ENCODE peak calls at places on chromosome 5, in six cellular contexts. One of them, this sample, is unnamed.
A peak's percentile ranks its signal among the peaks of the same experiment; 100 is the strongest.

GRCh38 chr5:153718713-153719112 is 228.2 kb downstream of the GRIA1 start:
- DNase-seq in heart right ventricle: no peak
- DNase-seq in lower lobe of right lung: no peak
- DNase-seq in spleen: no peak
- DNase-seq in pancreas: no peak
- DNase-seq in endothelial cell of umbilical vein: no peak
- DNase-seq in this sample: no peak

GRCh38 chr5:112413611-112414010 is 5.5 kb downstream of the EPB41L4A start:
- DNase-seq in heart right ventricle: no peak
- DNase-seq in lower lobe of right lung: no peak
- DNase-seq in spleen: no peak
- DNase-seq in pancreas: no peak
- DNase-seq in endothelial cell of umbilical vein: no peak
- DNase-seq in this sample: no peak

GRCh38 chr5:55231029-55231475 is 2.4 kb downstream of the CCNO start:
- DNase-seq in heart right ventricle: no peak
- DNase-seq in lower lobe of right lung: peak; percentile 39
- DNase-seq in spleen: no peak
- DNase-seq in pancreas: no peak
- DNase-seq in endothelial cell of umbilical vein: no peak
- DNase-seq in this sample: no peak

GRCh38 chr5:136016945-136017530 is 11.8 kb upstream of the TGFBI start:
- DNase-seq in heart right ventricle: no peak
- DNase-seq in lower lobe of right lung: no peak
- DNase-seq in spleen: no peak
- DNase-seq in pancreas: no peak
- DNase-seq in endothelial cell of umbilical vein: peak; percentile 45
- DNase-seq in this sample: no peak

GRCh38 chr5:135065306-135066265 is 31.6 kb upstream of the PITX1 start:
- DNase-seq in heart right ventricle: no peak
- DNase-seq in lower lobe of right lung: no peak
- DNase-seq in spleen: peak; percentile 66
- DNase-seq in pancreas: no peak
- DNase-seq in endothelial cell of umbilical vein: no peak
- DNase-seq in this sample: no peak

GRCh38 chr5:75522542-75522941 is 10.9 kb downstream of the POLK start:
- DNase-seq in heart right ventricle: no peak
- DNase-seq in lower lobe of right lung: no peak
- DNase-seq in spleen: no peak
- DNase-seq in pancreas: no peak
- DNase-seq in endothelial cell of umbilical vein: no peak
- DNase-seq in this sample: no peak

GRCh38 chr5:61298580-61298979 is 33.5 kb upstream of the ZSWIM6 start:
- DNase-seq in heart right ventricle: no peak
- DNase-seq in lower lobe of right lung: no peak
- DNase-seq in spleen: no peak
- DNase-seq in pancreas: peak; percentile 54
- DNase-seq in endothelial cell of umbilical vein: peak; percentile 64
- DNase-seq in this sample: no peak

GRCh38 chr5:154698681-154699275 is 56.4 kb upstream of the LARP1 start:
- DNase-seq in heart right ventricle: no peak
- DNase-seq in lower lobe of right lung: no peak
- DNase-seq in spleen: no peak
- DNase-seq in pancreas: no peak
- DNase-seq in endothelial cell of umbilical vein: no peak
- DNase-seq in this sample: no peak

GRCh38 chr5:161001604-161002003 is 149.6 kb upstream of the ATP10B start:
- DNase-seq in heart right ventricle: no peak
- DNase-seq in lower lobe of right lung: no peak
- DNase-seq in spleen: no peak
- DNase-seq in pancreas: no peak
- DNase-seq in endothelial cell of umbilical vein: no peak
- DNase-seq in this sample: no peak

GRCh38 chr5:37739817-37740261 is 100.0 kb downstream of the GDNF start:
- DNase-seq in heart right ventricle: no peak
- DNase-seq in lower lobe of right lung: no peak
- DNase-seq in spleen: no peak
- DNase-seq in pancreas: no peak
- DNase-seq in endothelial cell of umbilical vein: no peak
- DNase-seq in this sample: no peak

GRCh38 chr5:111748304-111748763 is 8.7 kb downstream of the NREP start:
- DNase-seq in heart right ventricle: no peak
- DNase-seq in lower lobe of right lung: no peak
- DNase-seq in spleen: no peak
- DNase-seq in pancreas: no peak
- DNase-seq in endothelial cell of umbilical vein: peak; percentile 95
- DNase-seq in this sample: no peak

GRCh38 chr5:54873696-54874095 is 111.7 kb downstream of the ESM1 start:
- DNase-seq in heart right ventricle: no peak
- DNase-seq in lower lobe of right lung: no peak
- DNase-seq in spleen: no peak
- DNase-seq in pancreas: no peak
- DNase-seq in endothelial cell of umbilical vein: peak; percentile 60
- DNase-seq in this sample: no peak

GRCh38 chr5:151205411-151205810 is 18.5 kb downstream of the CCDC69 start:
- DNase-seq in heart right ventricle: no peak
- DNase-seq in lower lobe of right lung: no peak
- DNase-seq in spleen: no peak
- DNase-seq in pancreas: peak; percentile 11
- DNase-seq in endothelial cell of umbilical vein: no peak
- DNase-seq in this sample: no peak

GRCh38 chr5:135491552-135492318 is 39.6 kb upstream of the TIFAB start:
- DNase-seq in heart right ventricle: no peak
- DNase-seq in lower lobe of right lung: peak; percentile 60
- DNase-seq in spleen: no peak
- DNase-seq in pancreas: no peak
- DNase-seq in endothelial cell of umbilical vein: no peak
- DNase-seq in this sample: no peak

GRCh38 chr5:135071311-135071710 is 37.3 kb upstream of the PITX1 start:
- DNase-seq in heart right ventricle: no peak
- DNase-seq in lower lobe of right lung: no peak
- DNase-seq in spleen: peak; percentile 62
- DNase-seq in pancreas: no peak
- DNase-seq in endothelial cell of umbilical vein: no peak
- DNase-seq in this sample: no peak

DNA sequence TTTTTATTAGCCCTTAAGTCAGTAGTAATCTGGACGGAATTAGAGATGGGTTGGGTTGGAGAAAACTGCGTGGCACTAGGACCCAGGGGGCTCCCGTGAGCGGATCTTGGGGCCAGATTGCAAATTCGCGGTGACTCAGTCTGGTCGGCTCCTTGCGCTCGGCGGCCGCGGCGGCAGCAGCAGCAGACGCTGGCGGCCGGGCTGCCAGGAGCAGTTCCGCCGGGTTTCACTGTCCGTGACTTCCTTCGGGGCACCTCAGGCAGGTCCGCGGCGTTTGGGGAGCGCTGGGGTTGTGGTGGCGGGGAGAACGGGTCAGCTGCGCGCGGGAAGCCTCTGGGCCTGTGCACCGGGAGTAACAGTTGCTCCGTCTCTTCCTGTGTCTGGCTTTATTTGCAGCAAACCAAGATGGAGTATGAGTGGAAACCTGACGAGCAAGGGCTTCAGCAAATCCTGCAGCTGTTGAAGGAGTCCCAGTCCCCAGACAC is 31.6 kb downstream of the TNPO1 start:
- DNase-seq in heart right ventricle: peak; percentile 86
- DNase-seq in lower lobe of right lung: peak; percentile 92
- DNase-seq in spleen: peak; percentile 97
- DNase-seq in pancreas: peak; percentile 91
- DNase-seq in endothelial cell of umbilical vein: peak; percentile 93
- DNase-seq in this sample: peak; percentile 86
- H3K4me1 ChIP-seq in heart right ventricle: peaks cover 67% of the 10 kb centered on the region
- H3K4me1 ChIP-seq in lower lobe of right lung: peaks cover 58% of the 10 kb centered on the region
- H3K4me1 ChIP-seq in spleen: peaks cover 43% of the 10 kb centered on the region
- H3K4me1 ChIP-seq in pancreas: peaks cover 7% of the 10 kb centered on the region
- H3K4me1 ChIP-seq in endothelial cell of umbilical vein: peaks cover 58% of the 10 kb centered on the region
- H3K4me1 ChIP-seq in this sample: peaks cover 8% of the 10 kb centered on the region

DNA sequence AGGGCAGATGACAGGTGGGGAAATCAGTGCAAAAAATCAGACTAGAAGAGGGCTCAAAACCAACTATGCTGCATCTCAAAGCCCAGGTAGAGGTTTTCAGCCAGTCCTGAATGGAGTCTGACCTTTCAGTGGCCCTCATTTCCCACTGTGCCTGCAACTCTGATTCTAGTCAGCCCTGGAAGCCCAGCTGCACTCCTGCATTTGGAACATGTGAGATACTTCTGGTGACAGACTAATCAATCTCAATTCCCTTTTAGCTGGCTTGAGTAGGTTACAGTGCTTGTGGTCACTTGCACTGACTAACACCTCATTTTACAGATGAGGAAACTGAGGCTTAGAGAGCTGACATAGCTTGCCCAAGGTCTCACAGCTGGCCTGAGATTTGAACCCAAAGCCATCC is 7.9 kb upstream of the ACSL6 start:
- DNase-seq in heart right ventricle: no peak
- DNase-seq in lower lobe of right lung: no peak
- DNase-seq in spleen: no peak
- DNase-seq in pancreas: no peak
- DNase-seq in endothelial cell of umbilical vein: no peak
- DNase-seq in this sample: no peak
- H3K27me3 ChIP-seq in heart right ventricle: peaks cover 21% of the 10 kb centered on the region
- H3K27me3 ChIP-seq in lower lobe of right lung: peaks cover 11% of the 10 kb centered on the region
- H3K27me3 ChIP-seq in spleen: peaks cover 12% of the 10 kb centered on the region
- H3K27me3 ChIP-seq in pancreas: no peaks in the 10 kb centered on the region
- H3K27me3 ChIP-seq in endothelial cell of umbilical vein: peaks cover 13% of the 10 kb centered on the region
- H3K27me3 ChIP-seq in this sample: no peaks in the 10 kb centered on the region

GRCh38 chr5:142827934-142828576 is 57.9 kb downstream of the ARHGAP26 start:
- DNase-seq in heart right ventricle: no peak
- DNase-seq in lower lobe of right lung: no peak
- DNase-seq in spleen: no peak
- DNase-seq in pancreas: no peak
- DNase-seq in endothelial cell of umbilical vein: no peak
- DNase-seq in this sample: no peak
- H3K4me1 ChIP-seq in heart right ventricle: peaks cover 78% of the 10 kb centered on the region
- H3K4me1 ChIP-seq in lower lobe of right lung: peaks cover 41% of the 10 kb centered on the region
- H3K4me1 ChIP-seq in spleen: peaks cover 5% of the 10 kb centered on the region
- H3K4me1 ChIP-seq in pancreas: no peaks in the 10 kb centered on the region
- H3K4me1 ChIP-seq in endothelial cell of umbilical vein: peaks cover 65% of the 10 kb centered on the region
- H3K4me1 ChIP-seq in this sample: no peaks in the 10 kb centered on the region

GRCh38 chr5:142808778-142809606 is 38.8 kb downstream of the ARHGAP26 start:
- DNase-seq in heart right ventricle: no peak
- DNase-seq in lower lobe of right lung: no peak
- DNase-seq in spleen: no peak
- DNase-seq in pancreas: no peak
- DNase-seq in endothelial cell of umbilical vein: no peak
- DNase-seq in this sample: no peak
- H3K27me3 ChIP-seq in heart right ventricle: no peaks in the 10 kb centered on the region
- H3K27me3 ChIP-seq in lower lobe of right lung: no peaks in the 10 kb centered on the region
- H3K27me3 ChIP-seq in spleen: no peaks in the 10 kb centered on the region
- H3K27me3 ChIP-seq in pancreas: no peaks in the 10 kb centered on the region
- H3K27me3 ChIP-seq in endothelial cell of umbilical vein: no peaks in the 10 kb centered on the region
- H3K27me3 ChIP-seq in this sample: no peaks in the 10 kb centered on the region

DNA sequence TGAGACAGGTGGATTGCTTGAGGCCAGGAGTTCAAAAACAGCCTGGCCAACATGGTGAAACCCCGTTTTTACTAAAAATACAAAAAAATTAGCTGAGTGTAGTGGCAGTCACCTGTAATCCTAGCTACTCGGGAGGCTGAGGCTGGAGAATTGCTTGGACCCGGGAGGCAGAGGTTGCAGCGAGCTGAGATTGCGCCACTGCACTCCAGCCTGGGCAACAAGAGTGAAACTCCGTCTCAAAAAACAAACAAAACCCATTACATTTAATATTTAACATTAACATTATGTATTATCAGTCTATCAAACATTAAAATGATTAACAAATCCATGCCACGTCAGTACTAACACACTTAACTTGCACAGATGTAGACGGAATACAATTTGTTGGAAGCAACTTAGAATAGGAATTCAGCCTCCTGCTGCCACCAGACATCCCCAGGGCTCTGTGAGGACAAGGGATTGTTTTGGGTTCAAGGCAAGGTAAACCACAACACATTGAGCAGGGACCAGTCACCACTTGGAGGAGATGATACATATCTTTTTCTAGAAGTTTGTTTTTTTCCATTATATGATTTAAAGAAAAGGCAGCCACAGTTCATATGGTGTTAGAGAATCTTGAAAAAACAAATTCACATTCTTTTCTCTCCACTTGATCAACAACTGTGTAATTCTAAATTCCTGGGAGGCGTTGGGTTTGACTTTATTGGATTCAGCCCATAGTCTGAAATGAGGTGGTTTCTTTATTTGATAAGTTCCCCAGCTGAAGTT is 104.1 kb upstream of the BASP1 start:
- DNase-seq in heart right ventricle: no peak
- DNase-seq in lower lobe of right lung: no peak
- DNase-seq in spleen: no peak
- DNase-seq in pancreas: no peak
- DNase-seq in endothelial cell of umbilical vein: no peak
- DNase-seq in this sample: no peak
- H3K4me1 ChIP-seq in heart right ventricle: peaks cover 12% of the 10 kb centered on the region
- H3K4me1 ChIP-seq in lower lobe of right lung: peaks cover 20% of the 10 kb centered on the region
- H3K4me1 ChIP-seq in spleen: no peaks in the 10 kb centered on the region
- H3K4me1 ChIP-seq in pancreas: no peaks in the 10 kb centered on the region
- H3K4me1 ChIP-seq in endothelial cell of umbilical vein: peaks cover 19% of the 10 kb centered on the region
- H3K4me1 ChIP-seq in this sample: peaks cover 3% of the 10 kb centered on the region

GRCh38 chr5:169697976-169698375 is 60.9 kb downstream of the DOCK2 start:
- DNase-seq in heart right ventricle: no peak
- DNase-seq in lower lobe of right lung: no peak
- DNase-seq in spleen: no peak
- DNase-seq in pancreas: no peak
- DNase-seq in endothelial cell of umbilical vein: no peak
- DNase-seq in this sample: no peak
- H3K27me3 ChIP-seq in heart right ventricle: no peaks in the 10 kb centered on the region
- H3K27me3 ChIP-seq in lower lobe of right lung: no peaks in the 10 kb centered on the region
- H3K27me3 ChIP-seq in spleen: no peaks in the 10 kb centered on the region
- H3K27me3 ChIP-seq in pancreas: no peaks in the 10 kb centered on the region
- H3K27me3 ChIP-seq in endothelial cell of umbilical vein: no peaks in the 10 kb centered on the region
- H3K27me3 ChIP-seq in this sample: no peaks in the 10 kb centered on the region

DNA sequence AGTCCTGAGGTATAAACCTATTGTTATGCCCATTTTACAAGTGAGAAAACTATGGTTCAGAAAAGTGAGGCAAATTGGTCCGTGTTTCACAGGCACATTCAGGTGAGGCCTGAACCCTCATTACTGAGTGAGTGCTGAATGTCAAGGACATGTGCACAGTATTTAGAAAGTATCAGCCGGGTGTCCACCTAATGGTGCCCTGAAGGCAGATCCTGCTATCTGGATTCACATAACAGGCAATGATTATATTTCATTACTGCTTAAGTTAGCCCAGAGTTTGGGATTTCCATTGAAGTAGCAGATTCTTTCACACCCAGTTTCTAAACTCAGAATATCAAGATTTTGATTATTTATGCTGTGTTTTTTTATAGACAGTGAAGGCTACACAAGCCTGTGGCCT is 142.7 kb downstream of the LHFPL2 start:
- DNase-seq in heart right ventricle: no peak
- DNase-seq in lower lobe of right lung: no peak
- DNase-seq in spleen: no peak
- DNase-seq in pancreas: no peak
- DNase-seq in endothelial cell of umbilical vein: no peak
- DNase-seq in this sample: no peak
- H3K4me1 ChIP-seq in heart right ventricle: peaks cover 79% of the 10 kb centered on the region
- H3K4me1 ChIP-seq in lower lobe of right lung: peaks cover 72% of the 10 kb centered on the region
- H3K4me1 ChIP-seq in spleen: peaks cover 9% of the 10 kb centered on the region
- H3K4me1 ChIP-seq in pancreas: peaks cover 16% of the 10 kb centered on the region
- H3K4me1 ChIP-seq in endothelial cell of umbilical vein: peaks cover 26% of the 10 kb centered on the region
- H3K4me1 ChIP-seq in this sample: peaks cover 17% of the 10 kb centered on the region

This sample was measured in ovary.